ENCODE peak calls at places on chromosomes 2 and 18, in nine cellular contexts. G is iPS DF 19.7; I is substantia nigra; R is astrocyte of the spinal cord; M is retina; B is MCF 10A; Z is Kasumi-1; C is activated CD8-positive, alpha-beta memory T cell treated with anti-CD3 and anti-CD28 coated beads, Interleukin-2, amount 50 U/mL, for 48 hours; H is caudate nucleus. N is an unnamed sample.
A peak's percentile ranks its signal among the peaks of the same experiment; 100 is the strongest.

GRCh38 chr2:95158891-95159619 is 593 bp downstream of the ZNF514 start:
- DNase-seq in H (peak; percentile 18), B (peak; percentile 4), C (peak; percentile 76), Z (no peak), I (peak; percentile 72), M (peak; percentile 83), G (no peak), R (peak; percentile 40), N (peak; percentile 1)

GRCh38 chr2:75465317-75465998 is 95.3 kb downstream of the EVA1A start:
- DNase-seq in H (no peak), B (peak; percentile 20), Z (no peak), G (no peak), M (no peak), C (no peak), I (no peak), R (peak; percentile 57), N (no peak)

GRCh38 chr2:25362564-25363145 is 20.9 kb upstream of the DNMT3A start:
- DNase-seq in R (no peak), C (peak; percentile 77), M (no peak), Z (peak; percentile 86), B (no peak), I (no peak), G (no peak), H (no peak), N (no peak)

GRCh38 chr2:30444283-30444682 is 2.8 kb upstream of the LCLAT1 start:
- DNase-seq in M (no peak), B (no peak), H (no peak), I (no peak), R (no peak), G (no peak), C (no peak), Z (no peak), N (no peak)

GRCh38 chr2:28772351-28772750 is 20.7 kb downstream of the PPP1CB start:
- DNase-seq in M (no peak), Z (no peak), H (no peak), R (no peak), I (no peak), B (no peak), G (no peak), C (no peak), N (no peak)

GRCh38 chr18:79211844-79212243 is 142.7 kb downstream of the ATP9B start:
- DNase-seq in G (no peak), H (no peak), C (no peak), M (no peak), R (no peak), I (no peak), Z (no peak), B (peak; percentile 5), N (no peak)

GRCh38 chr2:240557808-240558207 is at the start of gene ANKMY1:
- DNase-seq in H (no peak), R (peak; percentile 64), I (peak; percentile 53), C (peak; percentile 86), G (no peak), Z (no peak), M (peak; percentile 74), B (peak; percentile 77), N (peak; percentile 49)

GRCh38 chr2:194672994-194673393 is 984.0 kb upstream of the SLC39A10 start:
- DNase-seq in Z (no peak), G (no peak), M (no peak), B (no peak), C (no peak), R (no peak), I (no peak), H (no peak), N (no peak)

GRCh38 chr2:28915939-28916338 is 21.5 kb downstream of the WDR43 start:
- DNase-seq in B (no peak), H (no peak), M (no peak), R (no peak), Z (no peak), G (no peak), C (no peak), I (no peak), N (no peak)

GRCh38 chr2:71528749-71529148 is 75.4 kb downstream of the DYSF start:
- DNase-seq in I (no peak), H (no peak), M (no peak), Z (no peak), R (no peak), B (no peak), C (no peak), G (no peak), N (no peak)

GRCh38 chr18:73318732-73319479 is 451.1 kb upstream of the NETO1 start:
- DNase-seq in I (no peak), C (no peak), Z (no peak), B (peak; percentile 17), H (no peak), M (no peak), G (no peak), R (no peak), N (no peak)

GRCh38 chr2:172561270-172561669 is 5.4 kb downstream of the PDK1 start:
- DNase-seq in I (no peak), M (no peak), C (no peak), R (no peak), Z (no peak), B (no peak), H (no peak), G (no peak), N (no peak)

GRCh38 chr2:72129676-72130340 is 17.9 kb downstream of the CYP26B1 start:
- DNase-seq in R (no peak), C (peak; percentile 7), B (peak; percentile 65), I (no peak), G (no peak), M (no peak), H (no peak), Z (no peak), N (no peak)

GRCh38 chr2:237222683-237223082 is 137.0 kb downstream of the COPS8 start:
- DNase-seq in I (no peak), R (no peak), C (no peak), B (no peak), Z (no peak), H (no peak), G (no peak), M (no peak), N (no peak)

GRCh38 chr18:939167-939566 is 34.5 kb downstream of the ADCYAP1 start:
- DNase-seq in R (peak; percentile 12), C (no peak), M (no peak), G (peak; percentile 35), B (peak; percentile 37), I (no peak), Z (no peak), H (no peak), N (no peak)

GRCh38 chr2:5176764-5177163 is 515.4 kb upstream of the SOX11 start:
- DNase-seq in H (no peak), M (no peak), G (no peak), C (no peak), B (peak; percentile 3), R (peak; percentile 33), Z (no peak), I (no peak), N (no peak)

GRCh38 chr2:214005337-214005736 is 405.5 kb upstream of the VWC2L start:
- DNase-seq in I (no peak), C (no peak), G (no peak), Z (no peak), M (no peak), R (peak; percentile 21), B (peak; percentile 45), H (no peak), N (no peak)

GRCh38 chr18:26656944-26657536 is 108.7 kb upstream of the KCTD1 start:
- DNase-seq in R (peak; percentile 71), M (peak; percentile 93), B (peak; percentile 73), H (peak; percentile 23), Z (peak; percentile 32), I (peak; percentile 70), G (no peak), C (peak; percentile 56), N (peak; percentile 17)

GRCh38 chr2:194301946-194302345 is 1355.1 kb upstream of the SLC39A10 start:
- DNase-seq in B (no peak), R (no peak), C (no peak), H (no peak), Z (no peak), I (no peak), M (no peak), G (no peak), N (no peak)

GRCh38 chr2:203427061-203427460 is 98.9 kb downstream of the ABI2 start:
- DNase-seq in C (no peak), H (no peak), I (no peak), G (no peak), B (no peak), Z (no peak), M (no peak), R (no peak), N (peak; percentile 8)

GRCh38 chr2:32484907-32485306 is 128.1 kb downstream of the BIRC6 start:
- DNase-seq in B (peak; percentile 92), R (peak; percentile 93), I (no peak), C (no peak), Z (peak; percentile 73), H (no peak), M (no peak), G (no peak), N (peak; percentile 81)

GRCh38 chr2:242001853-242002252 is 132.3 kb downstream of the RTP5 start:
- DNase-seq in M (no peak), B (no peak), H (no peak), I (no peak), Z (no peak), R (no peak), C (peak; percentile 23), G (no peak), N (no peak)

GRCh38 chr18:12391487-12392136 is 14.6 kb upstream of the AFG3L2 start:
- DNase-seq in Z (peak; percentile 86), H (no peak), C (no peak), G (no peak), I (peak; percentile 60), M (peak; percentile 76), B (peak; percentile 75), R (peak; percentile 65), N (peak; percentile 72)

GRCh38 chr2:205754924-205755321 is 72.6 kb downstream of the NRP2 start:
- DNase-seq in H (no peak), Z (no peak), M (no peak), G (no peak), I (no peak), B (peak; percentile 34), C (no peak), R (peak; percentile 75), N (no peak)

GRCh38 chr18:21686282-21687105 is 18.1 kb downstream of the ABHD3 start:
- DNase-seq in H (no peak), R (no peak), C (peak; percentile 32), G (no peak), Z (peak; percentile 36), B (no peak), I (no peak), M (no peak), N (no peak)

GRCh38 chr18:28147674-28148171 is 29.2 kb downstream of the CDH2 start:
- DNase-seq in C (no peak), M (peak; percentile 55), B (peak; percentile 66), I (no peak), R (no peak), Z (peak; percentile 23), G (no peak), H (no peak), N (no peak)

GRCh38 chr18:48488388-48488850 is 50.4 kb upstream of the CTIF start:
- DNase-seq in I (no peak), G (no peak), C (no peak), R (peak; percentile 91), B (peak; percentile 87), Z (no peak), H (no peak), M (no peak), N (peak; percentile 47)

GRCh38 chr2:233429175-233429897 is 75.0 kb downstream of the DGKD start:
- DNase-seq in M (peak; percentile 41), B (no peak), H (no peak), I (no peak), R (no peak), C (peak; percentile 40), G (no peak), Z (no peak), N (no peak)

GRCh38 chr18:74529378-74529777 is 4.9 kb upstream of the CNDP1 start:
- DNase-seq in I (no peak), B (no peak), G (no peak), H (no peak), Z (no peak), R (no peak), C (no peak), M (no peak), N (no peak)

GRCh38 chr2:53594586-53594918 is 173.1 kb upstream of the CHAC2 start:
- DNase-seq in I (no peak), C (no peak), H (no peak), G (no peak), Z (no peak), R (no peak), B (no peak), M (no peak), N (no peak)